ENCODE peak calls at places on chromosomes 3 and 15, in nine cellular contexts. One of them, this sample, is unnamed. For H3K4me1, the result is how much of the 10 kb centered on the place peaks cover.

GRCh38 chr15:29516929-29517328 is 247.3 kb upstream of the NSMCE3 start:
- DNase-seq in neural progenitor cell: no peak
- DNase-seq in GM23338: no peak
- DNase-seq in MM.1S: no peak
- DNase-seq in GM23248: no peak
- DNase-seq in hepatocyte: no peak
- DNase-seq in HCT116: no peak
- DNase-seq in SK-N-SH: no peak
- DNase-seq in PC-3: no peak
- DNase-seq in this sample: no peak

GRCh38 chr3:129061077-129061887 is 703 bp downstream of the GP9 start:
- DNase-seq in neural progenitor cell: no peak
- DNase-seq in GM23338: no peak
- DNase-seq in MM.1S: no peak
- DNase-seq in GM23248: no peak
- DNase-seq in hepatocyte: no peak
- DNase-seq in HCT116: no peak
- DNase-seq in SK-N-SH: no peak
- DNase-seq in PC-3: no peak
- DNase-seq in this sample: no peak

GRCh38 chr3:9398715-9399708 is 1.6 kb downstream of the SETD5 start:
- DNase-seq in neural progenitor cell: peak
- DNase-seq in GM23338: peak
- DNase-seq in MM.1S: peak
- DNase-seq in GM23248: peak
- DNase-seq in hepatocyte: peak
- DNase-seq in HCT116: no peak
- DNase-seq in SK-N-SH: no peak
- DNase-seq in PC-3: peak
- DNase-seq in this sample: peak

GRCh38 chr3:150069633-150070032 is 98.9 kb upstream of the PFN2 start:
- DNase-seq in neural progenitor cell: no peak
- DNase-seq in GM23338: no peak
- DNase-seq in MM.1S: no peak
- DNase-seq in GM23248: no peak
- DNase-seq in hepatocyte: no peak
- DNase-seq in HCT116: no peak
- DNase-seq in SK-N-SH: no peak
- DNase-seq in PC-3: peak
- DNase-seq in this sample: no peak

GRCh38 chr15:78642341-78642740 is 1.3 kb upstream of the CHRNB4 start:
- DNase-seq in neural progenitor cell: no peak
- DNase-seq in GM23338: no peak
- DNase-seq in MM.1S: no peak
- DNase-seq in GM23248: no peak
- DNase-seq in hepatocyte: no peak
- DNase-seq in HCT116: no peak
- DNase-seq in SK-N-SH: peak
- DNase-seq in PC-3: no peak
- DNase-seq in this sample: no peak

GRCh38 chr3:136885357-136886213 is 23.6 kb downstream of the NCK1 start:
- DNase-seq in neural progenitor cell: no peak
- DNase-seq in GM23338: no peak
- DNase-seq in MM.1S: peak
- DNase-seq in GM23248: no peak
- DNase-seq in hepatocyte: no peak
- DNase-seq in HCT116: no peak
- DNase-seq in SK-N-SH: no peak
- DNase-seq in PC-3: no peak
- DNase-seq in this sample: peak

GRCh38 chr3:30332196-30333021 is 274.0 kb upstream of the TGFBR2 start:
- DNase-seq in neural progenitor cell: no peak
- DNase-seq in GM23338: no peak
- DNase-seq in MM.1S: no peak
- DNase-seq in GM23248: no peak
- DNase-seq in hepatocyte: no peak
- DNase-seq in HCT116: no peak
- DNase-seq in SK-N-SH: no peak
- DNase-seq in PC-3: no peak
- DNase-seq in this sample: no peak

GRCh38 chr3:30535515-30535914 is 70.9 kb upstream of the TGFBR2 start:
- DNase-seq in neural progenitor cell: no peak
- DNase-seq in GM23338: no peak
- DNase-seq in MM.1S: no peak
- DNase-seq in GM23248: peak
- DNase-seq in hepatocyte: no peak
- DNase-seq in HCT116: no peak
- DNase-seq in SK-N-SH: no peak
- DNase-seq in PC-3: no peak
- DNase-seq in this sample: no peak

GRCh38 chr3:120129041-120129440 is 34.8 kb upstream of the GSK3B start:
- DNase-seq in neural progenitor cell: no peak
- DNase-seq in GM23338: no peak
- DNase-seq in MM.1S: no peak
- DNase-seq in GM23248: no peak
- DNase-seq in hepatocyte: no peak
- DNase-seq in HCT116: no peak
- DNase-seq in SK-N-SH: no peak
- DNase-seq in PC-3: no peak
- DNase-seq in this sample: no peak

GRCh38 chr3:49132437-49133225 is at the start of gene LAMB2:
- DNase-seq in neural progenitor cell: peak
- DNase-seq in GM23338: peak
- DNase-seq in MM.1S: no peak
- DNase-seq in GM23248: peak
- DNase-seq in hepatocyte: peak
- DNase-seq in HCT116: peak
- DNase-seq in SK-N-SH: peak
- DNase-seq in PC-3: peak
- DNase-seq in this sample: no peak

GRCh38 chr3:12443781-12444522 is 40.3 kb upstream of the TSEN2 start:
- DNase-seq in neural progenitor cell: no peak
- DNase-seq in GM23338: no peak
- DNase-seq in MM.1S: no peak
- DNase-seq in GM23248: no peak
- DNase-seq in hepatocyte: no peak
- DNase-seq in HCT116: no peak
- DNase-seq in SK-N-SH: no peak
- DNase-seq in PC-3: no peak
- DNase-seq in this sample: no peak

DNA sequence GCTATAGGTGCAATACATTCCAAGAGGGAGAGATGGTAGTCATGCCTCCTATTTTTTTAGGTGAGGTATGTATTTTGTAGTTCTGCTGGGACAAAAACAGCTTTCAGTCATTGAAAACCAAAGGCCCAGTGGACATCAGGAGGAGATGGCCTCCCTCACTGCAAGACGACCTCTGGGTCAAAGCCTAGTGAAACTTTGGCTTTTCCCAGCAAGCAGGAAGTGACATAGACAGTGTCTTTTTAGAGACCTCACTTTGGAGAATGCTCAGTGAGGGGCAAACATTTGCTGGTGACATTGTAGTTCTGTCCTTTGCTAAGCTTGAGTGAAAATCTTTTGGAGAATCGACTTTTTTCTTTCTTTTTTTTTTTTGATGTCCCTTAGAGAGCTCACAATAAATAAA is 27.3 kb downstream of the LIPC start:
- DNase-seq in neural progenitor cell: no peak
- DNase-seq in GM23338: no peak
- DNase-seq in MM.1S: no peak
- DNase-seq in GM23248: no peak
- DNase-seq in hepatocyte: no peak
- DNase-seq in HCT116: no peak
- DNase-seq in SK-N-SH: no peak
- DNase-seq in PC-3: no peak
- DNase-seq in this sample: no peak
- H3K4me1 ChIP-seq in neural progenitor cell: under half
- H3K4me1 ChIP-seq in GM23338: under half
- H3K4me1 ChIP-seq in MM.1S: half or more
- H3K4me1 ChIP-seq in GM23248: under half
- H3K4me1 ChIP-seq in hepatocyte: under half
- H3K4me1 ChIP-seq in HCT116: under half
- H3K4me1 ChIP-seq in SK-N-SH: under half
- H3K4me1 ChIP-seq in PC-3: half or more
- H3K4me1 ChIP-seq in this sample: under half

DNA sequence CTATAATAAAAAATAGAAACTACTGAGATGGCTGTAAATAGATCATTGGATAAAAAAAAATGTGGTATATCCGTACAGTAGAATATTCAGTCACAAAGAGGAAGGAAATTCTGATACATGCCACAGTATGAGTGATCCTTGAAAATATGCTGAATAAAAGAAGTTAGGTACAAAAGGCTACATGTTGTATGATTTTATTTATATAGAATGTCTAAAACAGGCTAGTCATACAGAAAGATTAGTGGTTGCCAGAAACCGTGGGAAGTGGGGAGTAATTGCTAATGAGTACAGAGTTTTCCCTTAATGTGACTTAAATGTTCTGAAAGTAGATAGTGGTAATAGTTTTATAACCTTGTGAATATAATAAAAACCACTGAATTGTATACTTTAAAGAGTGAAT is 24.9 kb upstream of the FAH start:
- DNase-seq in neural progenitor cell: no peak
- DNase-seq in GM23338: no peak
- DNase-seq in MM.1S: no peak
- DNase-seq in GM23248: peak
- DNase-seq in hepatocyte: no peak
- DNase-seq in HCT116: no peak
- DNase-seq in SK-N-SH: no peak
- DNase-seq in PC-3: no peak
- DNase-seq in this sample: no peak
- TF ChIP-seq EZH2phosphoT487 in neural progenitor cell: no peak
- TF ChIP-seq EZH2phosphoT487 in GM23338: no peak
- TF ChIP-seq EZH2phosphoT487 in MM.1S: no peak
- TF ChIP-seq EZH2phosphoT487 in GM23248: no peak
- TF ChIP-seq EZH2phosphoT487 in hepatocyte: no peak
- TF ChIP-seq EZH2phosphoT487 in HCT116: no peak
- TF ChIP-seq EZH2phosphoT487 in SK-N-SH: no peak
- TF ChIP-seq EZH2phosphoT487 in PC-3: no peak
- TF ChIP-seq EZH2phosphoT487 in this sample: no peak

GRCh38 chr15:35019401-35020327 is 31.6 kb upstream of the ZNF770 start:
- DNase-seq in neural progenitor cell: no peak
- DNase-seq in GM23338: peak
- DNase-seq in MM.1S: peak
- DNase-seq in GM23248: peak
- DNase-seq in hepatocyte: no peak
- DNase-seq in HCT116: peak
- DNase-seq in SK-N-SH: no peak
- DNase-seq in PC-3: peak
- DNase-seq in this sample: no peak
- H3K4me1 ChIP-seq in neural progenitor cell: under half
- H3K4me1 ChIP-seq in GM23338: under half
- H3K4me1 ChIP-seq in MM.1S: under half
- H3K4me1 ChIP-seq in GM23248: under half
- H3K4me1 ChIP-seq in hepatocyte: under half
- H3K4me1 ChIP-seq in HCT116: under half
- H3K4me1 ChIP-seq in SK-N-SH: under half
- H3K4me1 ChIP-seq in PC-3: under half
- H3K4me1 ChIP-seq in this sample: under half

GRCh38 chr3:132556467-132557159 is 40.5 kb upstream of the ACKR4 start:
- DNase-seq in neural progenitor cell: peak
- DNase-seq in GM23338: peak
- DNase-seq in MM.1S: no peak
- DNase-seq in GM23248: no peak
- DNase-seq in hepatocyte: no peak
- DNase-seq in HCT116: no peak
- DNase-seq in SK-N-SH: no peak
- DNase-seq in PC-3: no peak
- DNase-seq in this sample: no peak

GRCh38 chr3:132555316-132556035 is 41.6 kb upstream of the ACKR4 start:
- DNase-seq in neural progenitor cell: no peak
- DNase-seq in GM23338: no peak
- DNase-seq in MM.1S: no peak
- DNase-seq in GM23248: no peak
- DNase-seq in hepatocyte: no peak
- DNase-seq in HCT116: no peak
- DNase-seq in SK-N-SH: no peak
- DNase-seq in PC-3: no peak
- DNase-seq in this sample: no peak

GRCh38 chr3:132563409-132564074 is 33.5 kb upstream of the ACKR4 start:
- DNase-seq in neural progenitor cell: no peak
- DNase-seq in GM23338: no peak
- DNase-seq in MM.1S: no peak
- DNase-seq in GM23248: no peak
- DNase-seq in hepatocyte: no peak
- DNase-seq in HCT116: no peak
- DNase-seq in SK-N-SH: no peak
- DNase-seq in PC-3: no peak
- DNase-seq in this sample: peak

DNA sequence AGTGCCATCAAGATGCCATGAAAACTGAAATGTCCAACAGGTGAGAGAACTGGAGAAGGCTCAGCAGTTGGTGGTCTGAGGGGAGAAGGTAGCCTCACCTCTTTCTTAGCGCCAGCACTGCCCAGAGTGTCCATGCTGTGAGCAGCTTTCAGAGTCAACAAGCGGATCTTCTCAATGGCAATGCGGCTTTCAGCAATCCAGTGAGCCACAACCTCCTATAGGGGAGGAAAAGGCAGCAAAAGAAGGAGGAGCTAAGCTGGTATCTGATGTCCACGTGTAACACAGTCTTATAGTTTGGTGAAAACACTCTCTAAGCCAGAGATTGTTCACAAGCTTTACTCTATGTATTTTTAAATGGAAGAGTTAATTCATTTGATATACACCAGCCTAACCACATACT is 36.1 kb upstream of the ACKR4 start:
- DNase-seq in neural progenitor cell: peak
- DNase-seq in GM23338: no peak
- DNase-seq in MM.1S: no peak
- DNase-seq in GM23248: no peak
- DNase-seq in hepatocyte: no peak
- DNase-seq in HCT116: no peak
- DNase-seq in SK-N-SH: no peak
- DNase-seq in PC-3: no peak
- DNase-seq in this sample: no peak
- TF ChIP-seq EZH2phosphoT487 in neural progenitor cell: no peak
- TF ChIP-seq EZH2phosphoT487 in GM23338: no peak
- TF ChIP-seq EZH2phosphoT487 in MM.1S: no peak
- TF ChIP-seq EZH2phosphoT487 in GM23248: no peak
- TF ChIP-seq EZH2phosphoT487 in hepatocyte: no peak
- TF ChIP-seq EZH2phosphoT487 in HCT116: no peak
- TF ChIP-seq EZH2phosphoT487 in SK-N-SH: no peak
- TF ChIP-seq EZH2phosphoT487 in PC-3: no peak
- TF ChIP-seq EZH2phosphoT487 in this sample: no peak